ENCODE peak calls at places on chromosome 20, in six cellular contexts. One of them, this sample, is unnamed.

GRCh38 chr20:25503946-25504345 is 81.4 kb downstream of the NINL start:
- DNase-seq in BJ: no peak
- DNase-seq in lower lobe of right lung: no peak
- DNase-seq in fibroblast of lung: no peak
- DNase-seq in fibroblast of pulmonary artery: no peak
- DNase-seq in GM23338: no peak
- DNase-seq in this sample: no peak

GRCh38 chr20:35891375-35891774 is 62.9 kb downstream of the SCAND1 start:
- DNase-seq in BJ: peak; percentile 83
- DNase-seq in lower lobe of right lung: no peak
- DNase-seq in fibroblast of lung: peak; percentile 60
- DNase-seq in fibroblast of pulmonary artery: peak; percentile 21
- DNase-seq in GM23338: no peak
- DNase-seq in this sample: no peak

GRCh38 chr20:56631318-56631989 is 2.3 kb downstream of the TFAP2C start:
- DNase-seq in BJ: no peak
- DNase-seq in lower lobe of right lung: no peak
- DNase-seq in fibroblast of lung: no peak
- DNase-seq in fibroblast of pulmonary artery: no peak
- DNase-seq in GM23338: peak; percentile 46
- DNase-seq in this sample: no peak

GRCh38 chr20:9467995-9468394 is 46.4 kb upstream of the LAMP5 start:
- DNase-seq in BJ: no peak
- DNase-seq in lower lobe of right lung: no peak
- DNase-seq in fibroblast of lung: no peak
- DNase-seq in fibroblast of pulmonary artery: no peak
- DNase-seq in GM23338: peak; percentile 62
- DNase-seq in this sample: no peak

GRCh38 chr20:15875446-15875845 is 697.8 kb downstream of the KIF16B start:
- DNase-seq in BJ: no peak
- DNase-seq in lower lobe of right lung: no peak
- DNase-seq in fibroblast of lung: no peak
- DNase-seq in fibroblast of pulmonary artery: no peak
- DNase-seq in GM23338: no peak
- DNase-seq in this sample: no peak

GRCh38 chr20:61159940-61160688 is 91.9 kb upstream of the CDH4 start:
- DNase-seq in BJ: no peak
- DNase-seq in lower lobe of right lung: no peak
- DNase-seq in fibroblast of lung: no peak
- DNase-seq in fibroblast of pulmonary artery: no peak
- DNase-seq in GM23338: no peak
- DNase-seq in this sample: no peak

GRCh38 chr20:20793570-20793969 is 81.1 kb upstream of the RALGAPA2 start:
- DNase-seq in BJ: no peak
- DNase-seq in lower lobe of right lung: no peak
- DNase-seq in fibroblast of lung: no peak
- DNase-seq in fibroblast of pulmonary artery: no peak
- DNase-seq in GM23338: no peak
- DNase-seq in this sample: no peak

GRCh38 chr20:32216396-32217142 is 8.9 kb downstream of the POFUT1 start:
- DNase-seq in BJ: no peak
- DNase-seq in lower lobe of right lung: no peak
- DNase-seq in fibroblast of lung: no peak
- DNase-seq in fibroblast of pulmonary artery: no peak
- DNase-seq in GM23338: no peak
- DNase-seq in this sample: no peak

GRCh38 chr20:2131366-2131765 is 29.7 kb downstream of the STK35 start:
- DNase-seq in BJ: no peak
- DNase-seq in lower lobe of right lung: no peak
- DNase-seq in fibroblast of lung: peak; percentile 56
- DNase-seq in fibroblast of pulmonary artery: peak; percentile 56
- DNase-seq in GM23338: no peak
- DNase-seq in this sample: no peak

GRCh38 chr20:44615876-44616603 is 33.7 kb downstream of the PKIG start:
- DNase-seq in BJ: no peak
- DNase-seq in lower lobe of right lung: no peak
- DNase-seq in fibroblast of lung: no peak
- DNase-seq in fibroblast of pulmonary artery: no peak
- DNase-seq in GM23338: peak; percentile 26
- DNase-seq in this sample: no peak

GRCh38 chr20:36010745-36011326 is 42.4 kb downstream of the CNBD2 start:
- DNase-seq in BJ: no peak
- DNase-seq in lower lobe of right lung: no peak
- DNase-seq in fibroblast of lung: no peak
- DNase-seq in fibroblast of pulmonary artery: no peak
- DNase-seq in GM23338: no peak
- DNase-seq in this sample: no peak

GRCh38 chr20:9235518-9235917 is 166.6 kb downstream of the PLCB4 start:
- DNase-seq in BJ: peak; percentile 23
- DNase-seq in lower lobe of right lung: no peak
- DNase-seq in fibroblast of lung: peak; percentile 66
- DNase-seq in fibroblast of pulmonary artery: peak; percentile 94
- DNase-seq in GM23338: no peak
- DNase-seq in this sample: no peak

GRCh38 chr20:54452277-54452676 is 23.1 kb upstream of the DOK5 start:
- DNase-seq in BJ: no peak
- DNase-seq in lower lobe of right lung: no peak
- DNase-seq in fibroblast of lung: no peak
- DNase-seq in fibroblast of pulmonary artery: no peak
- DNase-seq in GM23338: no peak
- DNase-seq in this sample: no peak

GRCh38 chr20:54194724-54195438 is 13.0 kb upstream of the PFDN4 start:
- DNase-seq in BJ: no peak
- DNase-seq in lower lobe of right lung: no peak
- DNase-seq in fibroblast of lung: no peak
- DNase-seq in fibroblast of pulmonary artery: no peak
- DNase-seq in GM23338: no peak
- DNase-seq in this sample: no peak

GRCh38 chr20:53163486-53163885 is 191.3 kb downstream of the TSHZ2 start:
- DNase-seq in BJ: no peak
- DNase-seq in lower lobe of right lung: no peak
- DNase-seq in fibroblast of lung: peak; percentile 39
- DNase-seq in fibroblast of pulmonary artery: peak; percentile 29
- DNase-seq in GM23338: no peak
- DNase-seq in this sample: no peak

GRCh38 chr20:37915800-37916570 is 13.1 kb downstream of the VSTM2L start:
- DNase-seq in BJ: no peak
- DNase-seq in lower lobe of right lung: no peak
- DNase-seq in fibroblast of lung: no peak
- DNase-seq in fibroblast of pulmonary artery: no peak
- DNase-seq in GM23338: peak; percentile 53
- DNase-seq in this sample: no peak

GRCh38 chr20:60677819-60678218 is 574.2 kb upstream of the CDH4 start:
- DNase-seq in BJ: no peak
- DNase-seq in lower lobe of right lung: no peak
- DNase-seq in fibroblast of lung: no peak
- DNase-seq in fibroblast of pulmonary artery: no peak
- DNase-seq in GM23338: no peak
- DNase-seq in this sample: no peak

GRCh38 chr20:9555781-9556180 is 41.4 kb downstream of the LAMP5 start:
- DNase-seq in BJ: no peak
- DNase-seq in lower lobe of right lung: no peak
- DNase-seq in fibroblast of lung: no peak
- DNase-seq in fibroblast of pulmonary artery: no peak
- DNase-seq in GM23338: no peak
- DNase-seq in this sample: no peak

GRCh38 chr20:45685896-45686295 is 15.9 kb upstream of the WFDC11 start:
- DNase-seq in BJ: no peak
- DNase-seq in lower lobe of right lung: no peak
- DNase-seq in fibroblast of lung: no peak
- DNase-seq in fibroblast of pulmonary artery: peak; percentile 0
- DNase-seq in GM23338: peak; percentile 68
- DNase-seq in this sample: no peak

GRCh38 chr20:41018153-41018552 is 10.5 kb upstream of the TOP1 start:
- DNase-seq in BJ: no peak
- DNase-seq in lower lobe of right lung: no peak
- DNase-seq in fibroblast of lung: no peak
- DNase-seq in fibroblast of pulmonary artery: no peak
- DNase-seq in GM23338: no peak
- DNase-seq in this sample: no peak

GRCh38 chr20:41011551-41012067 is 17.0 kb upstream of the TOP1 start:
- DNase-seq in BJ: no peak
- DNase-seq in lower lobe of right lung: peak; percentile 61
- DNase-seq in fibroblast of lung: no peak
- DNase-seq in fibroblast of pulmonary artery: no peak
- DNase-seq in GM23338: no peak
- DNase-seq in this sample: no peak

GRCh38 chr20:41014557-41015088 is 14.0 kb upstream of the TOP1 start:
- DNase-seq in BJ: no peak
- DNase-seq in lower lobe of right lung: no peak
- DNase-seq in fibroblast of lung: no peak
- DNase-seq in fibroblast of pulmonary artery: no peak
- DNase-seq in GM23338: no peak
- DNase-seq in this sample: no peak

GRCh38 chr20:41017448-41018042 is 11.1 kb upstream of the TOP1 start:
- DNase-seq in BJ: no peak
- DNase-seq in lower lobe of right lung: no peak
- DNase-seq in fibroblast of lung: no peak
- DNase-seq in fibroblast of pulmonary artery: no peak
- DNase-seq in GM23338: no peak
- DNase-seq in this sample: no peak
- TF ChIP-seq CTCF in BJ: no peak
- TF ChIP-seq CTCF in lower lobe of right lung: no peak
- TF ChIP-seq CTCF in fibroblast of lung: no peak
- TF ChIP-seq CTCF in fibroblast of pulmonary artery: no peak
- TF ChIP-seq CTCF in GM23338: no peak
- TF ChIP-seq CTCF in this sample: no peak

GRCh38 chr20:5973971-5974370 is 23.5 kb downstream of the MCM8 start:
- DNase-seq in BJ: no peak
- DNase-seq in lower lobe of right lung: no peak
- DNase-seq in fibroblast of lung: no peak
- DNase-seq in fibroblast of pulmonary artery: no peak
- DNase-seq in GM23338: no peak
- DNase-seq in this sample: no peak
- H3K4me3 ChIP-seq in BJ: no peak overlapping the region
- H3K4me3 ChIP-seq in lower lobe of right lung: no peak overlapping the region
- H3K4me3 ChIP-seq in fibroblast of lung: no peak overlapping the region
- H3K4me3 ChIP-seq in fibroblast of pulmonary artery: no peak overlapping the region
- H3K4me3 ChIP-seq in GM23338: no peak overlapping the region
- H3K4me3 ChIP-seq in this sample: no peak overlapping the region

DNA sequence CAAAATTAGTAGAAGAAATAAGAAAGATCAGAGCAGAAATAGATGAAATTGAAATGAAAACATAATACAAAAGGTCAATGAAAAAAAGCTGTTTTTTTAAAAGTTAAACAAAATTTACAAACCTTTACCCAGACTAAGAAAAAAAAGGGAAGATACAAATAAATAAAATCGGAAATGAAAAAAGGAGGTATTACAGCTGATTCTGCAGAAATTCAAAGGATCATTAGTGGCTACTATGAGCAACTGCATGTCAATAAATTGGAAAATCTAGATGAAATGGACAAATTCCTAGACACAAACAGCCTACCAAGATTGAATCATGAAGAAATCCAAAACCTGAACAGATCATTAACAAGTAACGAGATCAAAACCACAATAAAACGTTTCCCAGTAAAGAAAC is 59.2 kb downstream of the ZFP64 start:
- DNase-seq in BJ: no peak
- DNase-seq in lower lobe of right lung: no peak
- DNase-seq in fibroblast of lung: no peak
- DNase-seq in fibroblast of pulmonary artery: no peak
- DNase-seq in GM23338: no peak
- DNase-seq in this sample: no peak
- TF ChIP-seq CTCF in BJ: no peak
- TF ChIP-seq CTCF in lower lobe of right lung: no peak
- TF ChIP-seq CTCF in fibroblast of lung: no peak
- TF ChIP-seq CTCF in fibroblast of pulmonary artery: no peak
- TF ChIP-seq CTCF in GM23338: no peak
- TF ChIP-seq CTCF in this sample: no peak

GRCh38 chr20:33443006-33443511 is 504 bp downstream of the SNTA1 start:
- DNase-seq in BJ: no peak
- DNase-seq in lower lobe of right lung: no peak
- DNase-seq in fibroblast of lung: no peak
- DNase-seq in fibroblast of pulmonary artery: no peak
- DNase-seq in GM23338: peak; percentile 47
- DNase-seq in this sample: no peak

GRCh38 chr20:33445881-33446615 is 2.5 kb upstream of the SNTA1 start:
- DNase-seq in BJ: no peak
- DNase-seq in lower lobe of right lung: no peak
- DNase-seq in fibroblast of lung: no peak
- DNase-seq in fibroblast of pulmonary artery: no peak
- DNase-seq in GM23338: no peak
- DNase-seq in this sample: no peak

GRCh38 chr20:33442136-33443005 is 1.2 kb downstream of the SNTA1 start:
- DNase-seq in BJ: no peak
- DNase-seq in lower lobe of right lung: no peak
- DNase-seq in fibroblast of lung: no peak
- DNase-seq in fibroblast of pulmonary artery: no peak
- DNase-seq in GM23338: no peak
- DNase-seq in this sample: no peak

GRCh38 chr20:33443512-33444239 is at the start of gene SNTA1:
- DNase-seq in BJ: no peak
- DNase-seq in lower lobe of right lung: peak; percentile 98
- DNase-seq in fibroblast of lung: peak; percentile 78
- DNase-seq in fibroblast of pulmonary artery: peak; percentile 75
- DNase-seq in GM23338: peak; percentile 93
- DNase-seq in this sample: peak; percentile 60

DNA sequence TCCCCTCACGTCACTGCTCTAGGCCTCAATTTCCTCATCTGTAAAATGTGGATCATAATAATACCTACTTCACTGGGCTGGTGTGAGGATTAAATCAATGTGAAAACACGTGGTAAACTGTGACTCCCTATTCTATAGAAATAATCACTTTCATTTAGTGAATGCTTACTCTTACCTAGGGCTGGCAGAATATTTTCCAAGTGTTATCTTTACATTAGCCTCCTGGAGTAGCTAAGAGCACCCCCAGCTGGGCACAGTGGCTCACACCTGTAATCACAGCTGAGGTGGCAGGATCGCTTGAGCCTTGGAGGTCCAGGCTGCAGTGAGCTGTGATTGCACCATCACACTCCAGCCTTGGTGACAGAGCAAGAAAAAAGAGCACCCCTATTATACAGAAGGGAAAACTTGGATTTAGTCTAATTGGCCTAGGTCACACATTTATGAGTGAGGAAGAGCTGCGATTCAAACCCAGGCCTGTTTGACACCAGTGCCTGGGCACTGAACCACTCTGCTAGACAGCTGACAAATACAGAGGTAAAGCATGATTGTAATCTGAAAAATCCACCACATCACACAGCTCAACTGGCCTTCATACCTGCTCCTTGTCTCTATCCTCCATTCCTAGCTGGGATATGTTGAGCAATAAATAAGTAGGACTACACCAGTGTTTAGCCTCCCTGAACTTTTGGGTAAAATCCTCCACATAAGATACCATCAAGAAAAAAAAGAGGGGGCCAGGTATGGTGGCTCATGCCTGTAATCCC is 1.4 kb upstream of the SNTA1 start:
- DNase-seq in BJ: no peak
- DNase-seq in lower lobe of right lung: no peak
- DNase-seq in fibroblast of lung: peak; percentile 29
- DNase-seq in fibroblast of pulmonary artery: no peak
- DNase-seq in GM23338: peak; percentile 46
- DNase-seq in this sample: no peak
- H3K4me3 ChIP-seq in BJ: no peak overlapping the region
- H3K4me3 ChIP-seq in lower lobe of right lung: peak overlapping the region; percentile 78
- H3K4me3 ChIP-seq in fibroblast of lung: peak overlapping the region; percentile 71
- H3K4me3 ChIP-seq in fibroblast of pulmonary artery: no peak overlapping the region
- H3K4me3 ChIP-seq in GM23338: peak overlapping the region; percentile 77
- H3K4me3 ChIP-seq in this sample: peak overlapping the region; percentile 69

GRCh38 chr20:62537649-62538292 is 62.0 kb upstream of the GATA5 start:
- DNase-seq in BJ: no peak
- DNase-seq in lower lobe of right lung: no peak
- DNase-seq in fibroblast of lung: no peak
- DNase-seq in fibroblast of pulmonary artery: no peak
- DNase-seq in GM23338: peak; percentile 64
- DNase-seq in this sample: no peak
- TF ChIP-seq CTCF in BJ: no peak
- TF ChIP-seq CTCF in lower lobe of right lung: no peak
- TF ChIP-seq CTCF in fibroblast of lung: no peak
- TF ChIP-seq CTCF in fibroblast of pulmonary artery: no peak
- TF ChIP-seq CTCF in GM23338: peak; percentile 32
- TF ChIP-seq CTCF in this sample: no peak

GRCh38 chr20:33814238-33814712 is 3.1 kb downstream of the CHMP4B start:
- DNase-seq in BJ: no peak
- DNase-seq in lower lobe of right lung: no peak
- DNase-seq in fibroblast of lung: no peak
- DNase-seq in fibroblast of pulmonary artery: no peak
- DNase-seq in GM23338: no peak
- DNase-seq in this sample: no peak
- H3K4me3 ChIP-seq in BJ: no peak overlapping the region
- H3K4me3 ChIP-seq in lower lobe of right lung: no peak overlapping the region
- H3K4me3 ChIP-seq in fibroblast of lung: no peak overlapping the region
- H3K4me3 ChIP-seq in fibroblast of pulmonary artery: no peak overlapping the region
- H3K4me3 ChIP-seq in GM23338: no peak overlapping the region
- H3K4me3 ChIP-seq in this sample: no peak overlapping the region